ENCODE peak calls at places on chromosomes 11 and 22, in seven cellular contexts. F is K562, R is SK-N-SH, K is HepG2, M is HCT116, J is H1, Y is GM12878. B is an unnamed sample.

GRCh38 chr22:31126128-31126868 is 3.5 kb downstream of the INPP5J start:
- DNase-seq in K (no peak), F (no peak), M (no peak), R (no peak), Y (no peak), J (no peak), B (no peak)

GRCh38 chr22:39947488-39948216 is 12.5 kb upstream of the TMA7B start:
- DNase-seq in R (no peak), F (no peak), J (no peak), Y (no peak), K (no peak), M (no peak), B (no peak)

GRCh38 chr11:4095509-4096230 is 1.1 kb downstream of the RRM1 start:
- DNase-seq in J (no peak), R (peak), Y (no peak), M (no peak), F (peak), K (peak), B (peak)

GRCh38 chr11:70471254-70471653 is 72.9 kb downstream of the CTTN start:
- DNase-seq in M (peak), K (no peak), J (peak), R (peak), F (peak), Y (no peak), B (peak)

GRCh38 chr11:63762662-63763505 is 5.7 kb downstream of the ZFTA start:
- DNase-seq in R (peak), K (no peak), M (no peak), Y (no peak), J (no peak), F (no peak), B (no peak)

GRCh38 chr11:100576044-100577021 is 110.8 kb upstream of the ARHGAP42 start:
- DNase-seq in F (peak), K (peak), M (peak), Y (peak), J (no peak), R (peak), B (peak)

GRCh38 chr11:92859290-92859689 is 110.2 kb upstream of the MTNR1B start:
- DNase-seq in F (no peak), R (no peak), K (no peak), M (no peak), Y (no peak), J (no peak), B (no peak)

GRCh38 chr22:21694795-21695431 is 29.1 kb downstream of the PPIL2 start:
- DNase-seq in M (no peak), F (no peak), R (no peak), J (no peak), Y (no peak), K (no peak), B (no peak)

GRCh38 chr11:117759305-117759704 is 37.7 kb downstream of the DSCAML1 start:
- DNase-seq in J (no peak), M (no peak), Y (no peak), F (no peak), R (no peak), K (no peak), B (no peak)

GRCh38 chr11:111465400-111465799 is 46.8 kb downstream of the BTG4 start:
- DNase-seq in F (no peak), Y (no peak), K (no peak), M (no peak), J (no peak), R (no peak), B (no peak)

GRCh38 chr11:112963368-112963955 is 2.2 kb downstream of the NCAM1 start:
- DNase-seq in F (no peak), M (no peak), Y (no peak), K (no peak), J (no peak), R (peak), B (no peak)

GRCh38 chr11:119206512-119207299 is 567 bp downstream of the CBL start:
- DNase-seq in F (peak), J (no peak), Y (no peak), R (peak), K (no peak), M (no peak), B (peak)
- TF ChIP-seq JUND in F (no peak), J (no peak), Y (no peak), R (no peak), K (no peak), M (no peak), B (no peak)

DNA sequence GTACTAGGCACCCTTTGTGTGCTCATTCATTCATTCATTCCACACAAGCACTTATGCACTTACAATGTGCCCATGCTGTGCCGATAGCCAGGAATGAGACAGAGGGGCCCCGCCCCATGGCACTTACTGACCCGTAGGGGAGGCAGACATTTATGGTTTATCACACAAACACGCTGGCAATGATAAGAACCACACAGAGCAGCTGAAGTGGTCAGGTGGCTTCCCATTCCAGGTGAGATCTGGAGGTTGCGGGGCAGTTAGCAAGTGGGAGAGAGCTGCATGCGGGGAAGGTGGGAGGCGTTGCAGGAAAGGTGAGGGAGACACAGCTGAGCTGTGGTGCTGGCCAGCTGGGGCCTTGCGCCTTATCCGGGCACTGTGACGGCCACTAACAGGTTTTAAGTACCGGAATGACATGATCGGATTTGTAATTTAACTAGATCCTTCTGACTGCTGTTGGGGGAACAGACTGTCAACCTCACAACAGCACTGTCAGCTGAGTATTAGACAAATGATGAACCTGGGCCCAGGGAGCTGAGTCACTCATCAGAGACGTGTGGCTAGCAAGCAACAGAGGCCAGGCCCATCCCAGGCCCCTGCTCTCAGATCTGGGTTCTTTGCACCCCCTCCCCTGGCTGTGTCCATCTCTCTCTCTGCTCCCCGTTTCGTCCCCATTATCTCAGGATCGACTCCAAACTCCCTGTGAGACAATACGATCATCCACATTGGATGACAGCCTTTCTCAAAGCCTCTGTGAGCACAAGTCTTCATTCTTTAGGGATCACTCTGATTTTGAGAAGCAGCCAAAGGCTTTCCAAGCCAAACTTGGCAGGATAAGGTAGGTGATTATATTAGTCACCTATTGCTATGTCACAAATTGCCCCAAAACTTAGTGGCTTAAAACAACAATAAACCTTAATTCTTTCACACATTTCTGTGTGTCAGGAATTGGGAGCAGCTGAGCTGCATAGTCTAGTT is 28.4 kb downstream of the RASD2 start:
- DNase-seq in F (no peak), Y (no peak), J (no peak), K (no peak), M (no peak), R (no peak), B (no peak)
- TF ChIP-seq JUND in F (no peak), Y (no peak), J (no peak), K (no peak), M (no peak), R (no peak), B (no peak)

GRCh38 chr22:46103664-46104063 is 46.7 kb upstream of the PPARA start:
- DNase-seq in K (no peak), R (no peak), M (no peak), Y (no peak), F (no peak), J (no peak), B (no peak)

GRCh38 chr22:46105494-46106278 is 44.6 kb upstream of the PPARA start:
- DNase-seq in R (no peak), Y (no peak), M (no peak), J (no peak), K (peak), F (no peak), B (no peak)

GRCh38 chr22:46106279-46107022 is 43.9 kb upstream of the PPARA start:
- DNase-seq in M (no peak), F (no peak), J (no peak), K (no peak), Y (no peak), R (no peak), B (no peak)

GRCh38 chr22:46104170-46104880 is 46.0 kb upstream of the PPARA start:
- DNase-seq in J (no peak), K (no peak), M (no peak), F (no peak), Y (no peak), R (no peak), B (no peak)

GRCh38 chr22:46104881-46105493 is 45.3 kb upstream of the PPARA start:
- DNase-seq in M (no peak), R (no peak), Y (no peak), J (no peak), F (no peak), K (no peak), B (no peak)
- TF ChIP-seq JUND in M (no peak), R (no peak), Y (no peak), J (no peak), F (no peak), K (no peak), B (no peak)

GRCh38 chr11:65315866-65316233 is 1.2 kb downstream of the CDC42EP2 start:
- DNase-seq in F (no peak), Y (no peak), K (no peak), J (no peak), M (no peak), R (no peak), B (no peak)

GRCh38 chr11:65316311-65316978 is 1.8 kb downstream of the CDC42EP2 start:
- DNase-seq in R (no peak), M (no peak), Y (no peak), K (no peak), J (no peak), F (no peak), B (no peak)

GRCh38 chr11:65315204-65315865 is 669 bp downstream of the CDC42EP2 start:
- DNase-seq in K (peak), F (peak), Y (no peak), R (peak), M (peak), J (peak), B (peak)

GRCh38 chr11:65314501-65315203 is at the start of gene CDC42EP2:
- DNase-seq in R (peak), J (no peak), Y (no peak), K (peak), M (peak), F (peak), B (peak)

DNA sequence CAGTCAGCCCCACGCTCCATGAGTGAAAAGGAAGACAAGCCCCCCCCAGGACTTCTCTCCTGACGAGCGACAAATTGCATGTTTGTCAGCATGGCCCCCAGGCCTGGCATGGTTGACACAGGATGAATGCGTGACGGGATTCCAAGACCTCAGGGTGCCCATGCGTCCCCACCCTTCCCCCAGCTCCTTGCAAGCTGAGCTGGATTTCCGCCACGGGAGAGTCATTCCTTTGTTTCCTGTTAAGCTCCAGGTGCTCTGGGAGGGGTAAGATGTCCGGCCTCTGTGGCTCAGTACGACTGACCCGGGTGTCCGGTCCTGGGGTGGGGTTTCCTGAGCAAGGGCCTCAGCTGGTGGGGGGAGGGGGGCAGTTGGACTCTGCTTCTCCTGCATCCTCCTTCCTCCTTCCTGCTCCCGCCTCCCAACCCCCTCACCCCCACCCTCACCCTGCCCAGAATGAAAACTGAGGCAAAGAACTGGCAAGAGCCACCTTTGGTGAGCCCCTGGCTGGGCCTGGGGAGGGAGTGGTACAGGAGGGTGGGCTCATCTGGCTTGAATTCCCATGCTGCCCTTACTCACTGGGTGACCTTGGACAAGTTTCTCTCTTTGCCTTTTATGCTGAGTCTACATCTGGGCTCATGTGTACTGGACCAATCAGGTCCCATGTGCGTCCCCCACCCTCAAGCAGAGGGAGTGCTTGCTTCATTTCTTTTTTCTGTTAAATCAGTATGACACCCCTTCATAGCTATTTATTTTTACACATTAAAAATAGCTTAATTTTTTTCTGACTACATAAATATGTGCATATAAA is 2.5 kb downstream of the CDC42EP2 start:
- DNase-seq in J (no peak), F (peak), R (no peak), K (peak), M (peak), Y (no peak), B (peak)
- TF ChIP-seq JUND in J (no peak), F (no peak), R (no peak), K (no peak), M (no peak), Y (no peak), B (no peak)

GRCh38 chr11:35558468-35558867 is 33.1 kb upstream of the PAMR1 start:
- DNase-seq in Y (no peak), F (no peak), M (no peak), K (no peak), J (no peak), R (no peak), B (no peak)
- TF ChIP-seq JUND in Y (no peak), F (no peak), M (no peak), K (no peak), J (no peak), R (no peak), B (no peak)

GRCh38 chr11:60069471-60069870 is 13.0 kb downstream of the MS4A3 start:
- DNase-seq in R (no peak), F (no peak), M (no peak), Y (no peak), J (no peak), K (no peak), B (no peak)
- TF ChIP-seq JUND in R (no peak), F (no peak), M (no peak), Y (no peak), J (no peak), K (no peak), B (no peak)

GRCh38 chr11:6530848-6531247 is 33.8 kb downstream of the DNHD1 start:
- DNase-seq in F (no peak), M (no peak), Y (no peak), K (no peak), J (no peak), R (no peak), B (no peak)

GRCh38 chr11:6526411-6527135 is 29.5 kb downstream of the DNHD1 start:
- DNase-seq in R (no peak), Y (peak), F (no peak), K (no peak), J (no peak), M (no peak), B (no peak)

GRCh38 chr11:6531267-6531752 is 34.2 kb downstream of the DNHD1 start:
- DNase-seq in J (no peak), F (peak), M (peak), Y (peak), R (peak), K (peak), B (peak)
- TF ChIP-seq JUND in J (no peak), F (peak), M (no peak), Y (no peak), R (no peak), K (no peak), B (no peak)

DNA sequence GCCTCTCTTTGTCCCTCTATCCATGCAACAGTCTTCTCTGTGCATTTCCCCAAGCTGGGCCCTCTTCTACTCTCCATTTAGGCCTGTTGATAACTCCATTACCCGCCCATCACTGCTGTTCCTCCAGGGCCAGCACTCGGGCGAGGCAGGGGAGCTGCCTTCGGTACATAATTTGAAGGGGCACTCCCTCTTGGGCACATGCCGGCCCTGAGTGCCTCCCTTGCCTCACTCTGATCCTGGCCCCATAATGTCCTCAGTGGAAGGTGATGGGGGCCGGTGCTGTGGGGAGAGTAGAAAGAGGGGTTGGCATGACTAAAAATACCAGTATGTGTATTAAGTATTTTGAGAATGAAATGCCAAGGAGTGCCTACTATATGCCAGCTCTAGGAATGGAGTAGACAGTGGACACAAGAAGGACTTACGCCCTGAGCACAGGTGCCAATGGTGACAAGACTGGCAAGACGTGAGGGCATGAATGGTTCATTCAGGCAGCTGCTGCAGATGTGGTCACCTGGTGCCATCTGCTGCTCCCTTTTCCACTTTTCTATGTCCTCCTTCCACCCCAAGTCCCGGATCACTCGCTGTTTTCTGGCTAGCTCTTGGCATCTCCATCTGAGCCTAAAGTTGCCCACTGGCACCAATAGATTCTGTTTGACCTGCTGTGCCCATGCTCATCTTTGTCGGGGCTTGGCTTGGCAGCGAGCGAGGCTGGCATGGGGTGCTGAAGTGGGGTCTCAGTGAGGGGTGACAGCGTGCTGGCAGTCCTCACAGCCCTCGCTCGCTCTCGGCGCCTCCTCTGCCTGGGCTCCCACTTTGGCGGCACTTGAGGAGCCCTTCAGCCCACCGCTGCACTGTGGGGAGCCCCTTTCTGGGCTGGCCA is 22.6 kb downstream of the TMEM218 start:
- DNase-seq in K (no peak), R (no peak), Y (no peak), F (no peak), J (no peak), M (no peak), B (peak)
- TF ChIP-seq JUND in K (no peak), R (no peak), Y (no peak), F (no peak), J (no peak), M (no peak), B (no peak)